ENCODE peak calls at places on chromosomes 4 and X, in four cellular contexts. E, R, U and T are unnamed samples. For H3K79me2, the result is how much of the 10 kb centered on the place peaks cover.

GRCh38 chr4:141801558-141801957 is 165.2 kb downstream of the IL15 start:
- DNase-seq in R (no peak), E (no peak), U (no peak), T (no peak)

GRCh38 chrX:111581086-111581485 is 69.6 kb downstream of the SERTM2 start:
- DNase-seq in R (no peak), E (no peak), U (no peak), T (no peak)

GRCh38 chr4:1832690-1833089 is 23.3 kb downstream of the LETM1 start:
- DNase-seq in E (no peak), R (no peak), U (no peak), T (peak)

GRCh38 chr4:37728064-37728463 is 41.9 kb upstream of the RELL1 start:
- DNase-seq in U (no peak), E (no peak), R (peak), T (no peak)

GRCh38 chr4:78692815-78693156 is 83.4 kb upstream of the BMP2K start:
- DNase-seq in E (peak), U (no peak), R (no peak), T (peak)

GRCh38 chr4:111323496-111323895 is 700.6 kb upstream of the PITX2 start:
- DNase-seq in R (no peak), U (no peak), E (peak), T (no peak)

GRCh38 chr4:6495736-6496135 is 23.3 kb upstream of the PPP2R2C start:
- DNase-seq in U (no peak), R (no peak), E (no peak), T (no peak)

GRCh38 chr4:137890802-137891201 is 351.3 kb downstream of the SLC7A11 start:
- DNase-seq in E (no peak), U (no peak), R (no peak), T (no peak)

GRCh38 chr4:89469512-89469911 is 161.9 kb upstream of the GPRIN3 start:
- DNase-seq in R (no peak), U (no peak), E (peak), T (no peak)

GRCh38 chrX:71254092-71254941 is at the start of gene ZMYM3:
- DNase-seq in R (peak), E (peak), U (peak), T (peak)

GRCh38 chrX:155188786-155189185 is 27.5 kb upstream of the VBP1 start:
- DNase-seq in R (peak), U (no peak), E (no peak), T (no peak)

GRCh38 chr4:118954246-118954645 is 65.6 kb downstream of the SYNPO2 start:
- DNase-seq in E (peak), U (no peak), R (peak), T (peak)

GRCh38 chrX:43500240-43500639 is 155.9 kb upstream of the MAOA start:
- DNase-seq in R (no peak), E (no peak), U (peak), T (peak)

GRCh38 chr4:125951275-125951887 is 636.6 kb downstream of the FAT4 start:
- DNase-seq in R (no peak), E (peak), U (no peak), T (no peak)

GRCh38 chrX:40173662-40174593 is 76.2 kb upstream of the BCOR start:
- DNase-seq in R (peak), U (peak), E (peak), T (peak)

GRCh38 chr4:7956306-7957112 is 16.8 kb upstream of the AFAP1 start:
- DNase-seq in R (no peak), E (peak), U (no peak), T (peak)

GRCh38 chrX:38692961-38693360 is 108.3 kb upstream of the MID1IP1 start:
- DNase-seq in U (no peak), R (no peak), E (no peak), T (no peak)

GRCh38 chr4:187501731-187502130 is 493.8 kb upstream of the ZFP42 start:
- DNase-seq in E (no peak), U (no peak), R (no peak), T (no peak)

DNA sequence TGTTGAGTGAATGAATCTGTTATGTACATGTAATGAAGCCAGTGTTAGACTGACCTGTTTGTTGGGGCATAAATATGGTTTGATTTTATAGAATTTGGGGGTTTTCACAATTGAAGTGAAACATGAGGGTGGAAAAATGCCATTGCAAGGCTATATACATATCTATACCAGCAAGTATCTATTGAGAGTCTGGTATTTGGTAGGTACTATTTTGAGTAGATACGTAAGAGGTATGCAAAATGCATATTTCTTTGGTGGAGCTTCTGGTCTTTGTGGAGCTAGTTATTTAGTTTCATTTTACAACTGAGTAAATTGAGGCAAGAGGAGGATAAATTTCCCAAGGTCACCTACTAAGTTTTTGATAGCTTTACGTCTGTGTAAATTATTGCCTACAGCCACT is 7.3 kb upstream of the RUFY3 start:
- DNase-seq in R (no peak), U (no peak), E (no peak), T (no peak)
- H3K79me2 ChIP-seq in R (under half), U (half or more), E (half or more), T (half or more)

GRCh38 chr4:76691767-76692689 is 205.9 kb downstream of the SOWAHB start:
- DNase-seq in E (no peak), R (no peak), U (no peak), T (no peak)
- H3K79me2 ChIP-seq in E (half or more), R (under half), U (half or more), T (under half)

GRCh38 chr4:41203841-41204240 is 10.5 kb downstream of the APBB2 start:
- DNase-seq in R (no peak), E (no peak), U (no peak), T (no peak)
- H3K79me2 ChIP-seq in R (half or more), E (half or more), U (under half), T (half or more)

DNA sequence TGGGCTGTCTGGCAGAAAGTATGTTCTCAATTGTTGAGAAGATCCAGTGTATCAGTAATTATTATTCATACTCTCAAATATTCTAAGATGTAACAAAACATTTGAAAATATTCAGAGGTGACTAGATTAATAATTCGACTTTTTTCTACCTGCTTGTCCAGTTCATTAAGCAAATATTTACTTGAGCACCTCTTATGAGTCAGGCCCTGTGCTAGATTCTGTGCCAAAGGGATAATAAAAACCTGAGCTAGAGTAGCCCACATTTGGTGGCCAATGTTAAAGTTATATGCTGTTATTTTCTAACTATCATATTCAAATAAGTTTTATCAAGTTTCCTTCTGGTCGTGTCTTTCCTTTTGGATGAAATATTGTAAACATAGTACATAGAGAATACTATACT is 58.5 kb downstream of the ARHGAP10 start:
- DNase-seq in E (no peak), R (no peak), U (no peak), T (no peak)
- H3K79me2 ChIP-seq in E (half or more), R (under half), U (under half), T (half or more)

GRCh38 chr4:139337612-139338011 is 35.3 kb upstream of the NDUFC1 start:
- DNase-seq in U (no peak), R (no peak), E (no peak), T (no peak)
- H3K79me2 ChIP-seq in U (half or more), R (half or more), E (half or more), T (half or more)

DNA sequence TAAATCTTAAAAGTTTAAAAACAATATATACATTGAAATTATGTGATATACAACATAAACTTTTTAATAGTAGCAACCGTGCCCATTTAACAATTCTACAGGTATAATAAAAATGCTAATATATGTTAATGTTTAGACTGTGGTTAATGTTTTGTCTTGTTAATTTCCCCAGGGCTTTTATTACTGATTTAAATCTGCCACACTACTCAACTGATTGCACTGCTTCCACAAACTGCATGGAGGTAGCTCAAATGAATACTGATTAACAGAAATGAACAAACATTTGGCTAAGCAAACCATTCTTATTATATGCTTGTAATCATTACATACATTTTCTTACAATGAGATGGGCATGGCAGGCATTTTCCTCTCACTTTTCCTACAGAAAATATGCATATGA is 275.9 kb downstream of the GPC3 start:
- DNase-seq in U (no peak), R (no peak), E (no peak), T (no peak)
- H3K79me2 ChIP-seq in U (under half), R (under half), E (under half), T (under half)

DNA sequence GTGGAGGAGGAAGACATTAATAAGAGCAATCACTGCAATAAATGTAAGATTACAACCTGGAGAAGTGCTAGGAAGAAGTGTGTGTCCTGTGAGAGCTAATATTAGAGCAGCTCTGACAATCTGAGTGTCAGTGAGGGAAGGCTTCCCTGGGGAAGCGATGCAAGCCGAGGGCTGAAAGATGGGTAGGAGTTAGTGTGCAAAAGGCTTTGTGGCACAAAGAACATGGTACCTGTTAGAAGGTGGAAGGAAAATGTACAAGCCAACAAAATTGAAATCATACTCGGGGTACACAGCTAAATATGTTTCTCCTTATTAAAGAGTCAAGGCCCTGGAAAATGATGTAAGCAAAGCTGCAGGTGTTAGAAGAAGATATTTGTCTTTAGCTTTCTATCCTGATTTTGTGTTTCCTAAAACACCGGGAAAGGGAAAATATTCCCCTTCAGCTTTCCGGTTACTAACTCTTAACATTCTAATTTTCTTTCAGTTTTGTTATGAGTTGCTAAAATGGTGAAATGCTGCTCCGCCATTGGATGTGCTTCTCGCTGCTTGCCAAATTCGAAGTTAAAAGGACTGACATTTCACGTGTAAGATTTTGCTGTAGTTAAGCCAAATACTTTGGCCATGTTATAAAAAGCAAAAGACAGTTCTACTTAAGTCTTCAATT is 808 bp downstream of the THAP6 start:
- DNase-seq in E (peak), U (peak), R (peak), T (peak)
- H3K79me2 ChIP-seq in E (half or more), U (half or more), R (half or more), T (half or more)

GRCh38 chrX:19548279-19548678 is 33.0 kb upstream of the MAP3K15 start:
- DNase-seq in R (no peak), U (no peak), E (no peak), T (no peak)

GRCh38 chrX:19543020-19543715 is 27.9 kb upstream of the MAP3K15 start:
- DNase-seq in R (no peak), U (no peak), E (no peak), T (peak)

GRCh38 chrX:19544693-19545305 is 29.5 kb upstream of the MAP3K15 start:
- DNase-seq in U (peak), E (peak), R (peak), T (peak)

GRCh38 chrX:19543951-19544359 is 28.6 kb upstream of the MAP3K15 start:
- DNase-seq in U (no peak), R (no peak), E (no peak), T (peak)

GRCh38 chrX:19545651-19546050 is 30.3 kb upstream of the MAP3K15 start:
- DNase-seq in U (no peak), E (no peak), R (no peak), T (no peak)
- H3K79me2 ChIP-seq in U (under half), E (under half), R (under half), T (under half)

GRCh38 chrX:134368140-134368539 is 91.8 kb upstream of the HPRT1 start:
- DNase-seq in U (no peak), R (no peak), E (no peak), T (no peak)
- H3K79me2 ChIP-seq in U (under half), R (under half), E (under half), T (under half)